ENCODE peak calls at places on chromosome 11, in eight cellular contexts. B, C, V, E, L, S, J and X are unnamed samples.
A peak's percentile ranks its signal among the peaks of the same experiment; 100 is the strongest.

GRCh38 chr11:65384301-65384889 is 1.9 kb upstream of the SLC25A45 start:
- DNase-seq in S (no peak), V (no peak), J (no peak), L (no peak), C (no peak), B (no peak), E (no peak), X (no peak)

GRCh38 chr11:116460156-116460965 is 312.4 kb downstream of the BUD13 start:
- DNase-seq in C (no peak), J (no peak), B (no peak), E (peak; percentile 36), S (no peak), L (no peak), V (no peak), X (no peak)

GRCh38 chr11:122197055-122197987 is 81.3 kb upstream of the BLID start:
- DNase-seq in L (no peak), J (no peak), E (no peak), V (no peak), C (no peak), S (no peak), B (no peak), X (no peak)

GRCh38 chr11:12219732-12220131 is 109.3 kb downstream of the MICAL2 start:
- DNase-seq in B (no peak), V (no peak), C (no peak), E (no peak), J (no peak), S (no peak), L (no peak), X (no peak)

GRCh38 chr11:2216400-2217064 is 44.9 kb upstream of the TH start:
- DNase-seq in C (no peak), L (no peak), B (no peak), J (no peak), E (no peak), S (no peak), V (no peak), X (peak; percentile 77)

GRCh38 chr11:92316410-92316809 is 91.8 kb downstream of the FAT3 start:
- DNase-seq in L (no peak), C (no peak), S (no peak), E (no peak), B (no peak), V (no peak), J (no peak), X (no peak)

GRCh38 chr11:94895451-94895850 is 77.9 kb downstream of the CWC15 start:
- DNase-seq in B (no peak), S (no peak), E (no peak), C (no peak), L (no peak), V (no peak), J (no peak), X (no peak)

GRCh38 chr11:27912916-27913315 is 195.0 kb downstream of the KIF18A start:
- DNase-seq in S (no peak), E (no peak), J (no peak), B (no peak), C (no peak), V (no peak), L (no peak), X (no peak)

GRCh38 chr11:113334183-113334582 is 19.8 kb downstream of the TTC12 start:
- DNase-seq in E (no peak), C (no peak), J (no peak), S (no peak), L (no peak), B (no peak), V (no peak), X (peak; percentile 39)

GRCh38 chr11:113339909-113340569 is 25.7 kb downstream of the TTC12 start:
- DNase-seq in V (no peak), L (no peak), J (no peak), B (no peak), E (no peak), C (no peak), S (no peak), X (peak; percentile 21)

GRCh38 chr11:113332638-113333329 is 18.4 kb downstream of the TTC12 start:
- DNase-seq in J (no peak), C (no peak), B (no peak), V (no peak), S (no peak), L (no peak), E (no peak), X (peak; percentile 81)

GRCh38 chr11:113341388-113342165 is 27.2 kb downstream of the TTC12 start:
- DNase-seq in J (no peak), E (no peak), B (no peak), L (no peak), S (no peak), C (no peak), V (no peak), X (peak; percentile 45)

GRCh38 chr11:113338730-113339129 is 24.3 kb downstream of the TTC12 start:
- DNase-seq in V (no peak), J (no peak), S (no peak), E (no peak), L (no peak), C (no peak), B (no peak), X (no peak)
- TF ChIP-seq EP300 in V (no peak), J (no peak), S (no peak), E (no peak), L (no peak), C (no peak), B (no peak), X (no peak)

DNA sequence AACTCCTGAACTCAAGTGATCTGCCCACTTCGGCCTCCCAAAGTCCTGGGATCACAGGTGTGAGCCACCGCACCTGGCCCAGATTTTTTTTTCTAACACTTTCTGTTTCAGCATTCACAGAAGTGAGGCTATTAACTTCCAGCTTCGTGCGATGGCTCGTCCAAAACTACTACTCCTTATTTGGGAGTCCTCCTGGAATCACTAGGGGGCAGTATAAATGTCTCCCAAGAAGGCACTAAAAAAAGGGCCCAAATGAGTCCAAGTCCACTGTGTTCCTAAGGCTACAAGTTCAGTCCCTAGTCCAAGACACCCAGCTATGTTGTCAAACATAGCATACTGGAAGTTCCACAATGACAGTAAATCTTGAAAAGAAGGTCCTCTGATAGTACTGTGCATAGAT is 63.2 kb upstream of the BIRC3 start:
- DNase-seq in C (no peak), S (no peak), J (no peak), E (no peak), V (no peak), B (no peak), L (no peak), X (no peak)
- TF ChIP-seq POLR2A in C (no peak), S (no peak), J (no peak), E (no peak), V (no peak), B (no peak), L (no peak), X (no peak)

GRCh38 chr11:115349427-115349826 is 154.8 kb downstream of the CADM1 start:
- DNase-seq in V (no peak), C (no peak), J (no peak), E (no peak), S (no peak), L (no peak), B (no peak), X (no peak)

GRCh38 chr11:115357066-115357465 is 147.1 kb downstream of the CADM1 start:
- DNase-seq in C (no peak), S (no peak), L (no peak), E (no peak), J (no peak), V (no peak), B (no peak), X (no peak)

GRCh38 chr11:115348404-115348803 is 155.8 kb downstream of the CADM1 start:
- DNase-seq in S (no peak), J (no peak), V (no peak), E (no peak), L (no peak), C (no peak), B (no peak), X (no peak)

DNA sequence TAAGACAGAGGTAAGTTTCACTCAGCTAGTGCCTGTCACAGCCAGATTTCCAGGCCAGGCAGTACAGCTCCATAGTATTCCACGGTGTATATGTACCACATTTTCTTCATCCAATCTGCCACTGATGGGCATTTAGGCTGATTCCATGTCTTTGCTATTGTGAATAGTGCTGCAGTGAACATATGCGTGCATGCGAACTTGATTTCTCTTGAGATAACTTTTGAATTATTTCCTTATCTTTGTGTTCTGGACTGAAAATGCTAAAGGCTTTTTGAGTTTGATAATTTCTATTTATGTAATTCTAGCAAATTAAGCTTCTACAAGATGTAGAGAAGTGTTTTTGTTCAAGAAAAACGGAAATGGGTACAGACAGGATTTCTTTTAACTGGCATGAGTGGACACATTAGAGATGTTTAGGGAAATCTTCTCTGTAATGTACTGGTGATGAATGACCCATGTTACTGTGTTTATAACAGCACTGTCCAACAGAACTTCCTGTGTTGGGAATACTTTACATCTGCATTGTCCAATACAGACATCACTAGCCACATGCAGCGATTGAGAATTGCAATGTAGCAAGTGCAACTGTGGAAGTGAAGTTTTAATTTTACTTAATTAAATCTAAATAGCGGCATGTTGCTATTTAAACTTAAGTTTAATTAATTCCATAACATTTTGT is 151.3 kb downstream of the CADM1 start:
- DNase-seq in J (no peak), C (no peak), S (no peak), V (no peak), E (no peak), L (no peak), B (no peak), X (no peak)
- TF ChIP-seq EP300 in J (no peak), C (no peak), S (no peak), V (no peak), E (no peak), L (no peak), B (no peak), X (no peak)

GRCh38 chr11:75577198-75577597 is 15.1 kb downstream of the SERPINH1 start:
- DNase-seq in S (no peak), L (no peak), C (no peak), J (peak; percentile 52), B (peak; percentile 40), V (peak; percentile 77), E (peak; percentile 64), X (no peak)

GRCh38 chr11:75576017-75576416 is 14.0 kb downstream of the SERPINH1 start:
- DNase-seq in B (no peak), V (no peak), S (no peak), J (no peak), E (no peak), C (no peak), L (no peak), X (no peak)

GRCh38 chr11:75576445-75577049 is 14.5 kb downstream of the SERPINH1 start:
- DNase-seq in V (peak; percentile 54), L (peak; percentile 45), S (no peak), C (no peak), J (peak; percentile 48), B (peak; percentile 35), E (peak; percentile 61), X (no peak)

GRCh38 chr11:75572744-75573143 is 10.7 kb downstream of the SERPINH1 start:
- DNase-seq in V (no peak), J (no peak), L (no peak), S (no peak), E (no peak), C (no peak), B (no peak), X (no peak)

DNA sequence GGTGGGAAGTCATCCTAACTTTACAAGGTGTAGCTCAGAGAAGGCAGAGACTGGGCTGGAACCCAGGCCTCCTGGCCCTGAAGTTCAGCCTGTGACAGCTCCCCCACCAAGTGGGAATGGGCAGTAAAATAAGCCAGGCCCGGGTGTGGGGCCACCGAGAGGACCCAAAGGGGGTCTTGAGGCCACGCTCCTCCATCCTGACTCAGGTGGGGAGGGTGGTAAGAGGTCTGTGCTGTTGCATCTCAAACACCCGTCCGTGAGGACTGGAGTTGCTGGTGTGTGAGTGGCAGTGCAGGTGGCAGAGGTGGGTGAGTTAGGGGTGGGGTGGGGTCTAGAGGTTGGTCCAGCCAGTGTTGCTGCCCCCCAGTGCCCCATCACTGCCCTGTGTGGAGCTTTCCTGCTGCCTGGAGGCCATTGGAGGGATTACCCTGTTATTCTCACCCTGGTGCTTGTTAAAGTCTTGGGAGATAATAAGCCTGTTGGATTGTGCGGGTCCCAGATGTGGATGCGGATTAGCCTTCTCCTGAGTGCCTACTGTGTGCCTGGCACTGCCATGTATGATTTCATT is 12.7 kb downstream of the SERPINH1 start:
- DNase-seq in C (no peak), B (no peak), V (no peak), L (no peak), S (no peak), E (no peak), J (no peak), X (no peak)
- TF ChIP-seq POLR2A in C (no peak), B (no peak), V (no peak), L (no peak), S (no peak), E (no peak), J (no peak), X (no peak)